ENCODE peak calls at places on chromosomes 4 and X, in five cellular contexts. One of them, this sample, is unnamed.

GRCh38 chr4:76762136-76763130 is 135.5 kb downstream of the SOWAHB start:
- DNase-seq in posterior cingulate gyrus: no peak
- DNase-seq in ureter: no peak
- DNase-seq in EH: no peak
- DNase-seq in H4: no peak
- DNase-seq in this sample: no peak

GRCh38 chr4:155478336-155478825 is 101.6 kb upstream of the MAP9 start:
- DNase-seq in posterior cingulate gyrus: no peak
- DNase-seq in ureter: no peak
- DNase-seq in EH: peak
- DNase-seq in H4: no peak
- DNase-seq in this sample: no peak

GRCh38 chr4:116838609-116839008 is 246.8 kb downstream of the TRAM1L1 start:
- DNase-seq in posterior cingulate gyrus: no peak
- DNase-seq in ureter: no peak
- DNase-seq in EH: no peak
- DNase-seq in H4: no peak
- DNase-seq in this sample: no peak

GRCh38 chr4:122728781-122729330 is 3.6 kb upstream of the BBS12 start:
- DNase-seq in posterior cingulate gyrus: no peak
- DNase-seq in ureter: no peak
- DNase-seq in EH: peak
- DNase-seq in H4: no peak
- DNase-seq in this sample: no peak

GRCh38 chr4:55363618-55364420 is 17.8 kb downstream of the SRD5A3 start:
- DNase-seq in posterior cingulate gyrus: peak
- DNase-seq in ureter: no peak
- DNase-seq in EH: no peak
- DNase-seq in H4: no peak
- DNase-seq in this sample: no peak

GRCh38 chr4:120720354-120720753 is 202.2 kb downstream of the PRDM5 start:
- DNase-seq in posterior cingulate gyrus: no peak
- DNase-seq in ureter: no peak
- DNase-seq in EH: no peak
- DNase-seq in H4: no peak
- DNase-seq in this sample: no peak

GRCh38 chr4:43251760-43252317 is 359.3 kb downstream of the GRXCR1 start:
- DNase-seq in posterior cingulate gyrus: no peak
- DNase-seq in ureter: no peak
- DNase-seq in EH: no peak
- DNase-seq in H4: no peak
- DNase-seq in this sample: no peak

GRCh38 chr4:66372706-66373105 is 702.4 kb upstream of the EPHA5 start:
- DNase-seq in posterior cingulate gyrus: no peak
- DNase-seq in ureter: no peak
- DNase-seq in EH: peak
- DNase-seq in H4: no peak
- DNase-seq in this sample: no peak

GRCh38 chr4:147891476-147892115 is 159.7 kb downstream of the ARHGAP10 start:
- DNase-seq in posterior cingulate gyrus: peak
- DNase-seq in ureter: no peak
- DNase-seq in EH: no peak
- DNase-seq in H4: no peak
- DNase-seq in this sample: no peak

GRCh38 chr4:24965627-24966026 is 52.8 kb upstream of the CCDC149 start:
- DNase-seq in posterior cingulate gyrus: no peak
- DNase-seq in ureter: no peak
- DNase-seq in EH: no peak
- DNase-seq in H4: no peak
- DNase-seq in this sample: no peak

GRCh38 chrX:55111578-55112254 is 22.9 kb downstream of the PAGE2 start:
- DNase-seq in posterior cingulate gyrus: no peak
- DNase-seq in ureter: no peak
- DNase-seq in EH: no peak
- DNase-seq in H4: no peak
- DNase-seq in this sample: peak

GRCh38 chr4:71732706-71733105 is 51.2 kb downstream of the GC start:
- DNase-seq in posterior cingulate gyrus: no peak
- DNase-seq in ureter: no peak
- DNase-seq in EH: peak
- DNase-seq in H4: peak
- DNase-seq in this sample: no peak

GRCh38 chr4:107317596-107317995 is 281.5 kb upstream of the DKK2 start:
- DNase-seq in posterior cingulate gyrus: no peak
- DNase-seq in ureter: no peak
- DNase-seq in EH: peak
- DNase-seq in H4: no peak
- DNase-seq in this sample: no peak

GRCh38 chr4:92121099-92121498 is 182.7 kb upstream of the GRID2 start:
- DNase-seq in posterior cingulate gyrus: no peak
- DNase-seq in ureter: no peak
- DNase-seq in EH: no peak
- DNase-seq in H4: peak
- DNase-seq in this sample: no peak

GRCh38 chr4:140078366-140078765 is 75.6 kb downstream of the MAML3 start:
- DNase-seq in posterior cingulate gyrus: no peak
- DNase-seq in ureter: no peak
- DNase-seq in EH: no peak
- DNase-seq in H4: peak
- DNase-seq in this sample: no peak

GRCh38 chrX:150565551-150565950 is 2.9 kb upstream of the MTM1 start:
- DNase-seq in posterior cingulate gyrus: peak
- DNase-seq in ureter: no peak
- DNase-seq in EH: no peak
- DNase-seq in H4: no peak
- DNase-seq in this sample: no peak

GRCh38 chr4:21953653-21954052 is 5.1 kb upstream of the KCNIP4 start:
- DNase-seq in posterior cingulate gyrus: no peak
- DNase-seq in ureter: no peak
- DNase-seq in EH: no peak
- DNase-seq in H4: no peak
- DNase-seq in this sample: no peak

GRCh38 chrX:100674705-100675104 is 30.7 kb downstream of the SRPX2 start:
- DNase-seq in posterior cingulate gyrus: no peak
- DNase-seq in ureter: no peak
- DNase-seq in EH: no peak
- DNase-seq in H4: no peak
- DNase-seq in this sample: no peak

GRCh38 chrX:10166731-10167149 is 10.0 kb downstream of the CLCN4 start:
- DNase-seq in posterior cingulate gyrus: no peak
- DNase-seq in ureter: no peak
- DNase-seq in EH: no peak
- DNase-seq in H4: peak
- DNase-seq in this sample: no peak

GRCh38 chrX:71216446-71216845 is 6.6 kb upstream of the GJB1 start:
- DNase-seq in posterior cingulate gyrus: no peak
- DNase-seq in ureter: no peak
- DNase-seq in EH: no peak
- DNase-seq in H4: no peak
- DNase-seq in this sample: no peak

GRCh38 chr4:8211737-8212581 is 12.9 kb downstream of the SH3TC1 start:
- DNase-seq in posterior cingulate gyrus: peak
- DNase-seq in ureter: no peak
- DNase-seq in EH: no peak
- DNase-seq in H4: no peak
- DNase-seq in this sample: no peak

GRCh38 chrX:1035206-1035605 is 177.2 kb downstream of the CRLF2 start:
- DNase-seq in posterior cingulate gyrus: no peak
- DNase-seq in ureter: no peak
- DNase-seq in EH: no peak
- DNase-seq in H4: no peak
- DNase-seq in this sample: no peak

GRCh38 chr4:15656038-15656470 is 897 bp upstream of the FBXL5 start:
- DNase-seq in posterior cingulate gyrus: no peak
- DNase-seq in ureter: no peak
- DNase-seq in EH: no peak
- DNase-seq in H4: no peak
- DNase-seq in this sample: no peak

GRCh38 chrX:16695079-16695676 is 17.3 kb downstream of the CTPS2 start:
- DNase-seq in posterior cingulate gyrus: peak
- DNase-seq in ureter: peak
- DNase-seq in EH: peak
- DNase-seq in H4: peak
- DNase-seq in this sample: no peak

GRCh38 chr4:143555676-143556075 is 42.2 kb downstream of the SMARCA5 start:
- DNase-seq in posterior cingulate gyrus: no peak
- DNase-seq in ureter: no peak
- DNase-seq in EH: no peak
- DNase-seq in H4: no peak
- DNase-seq in this sample: no peak

GRCh38 chrX:16148896-16149295 is 18.4 kb upstream of the MAGEB17 start:
- DNase-seq in posterior cingulate gyrus: no peak
- DNase-seq in ureter: no peak
- DNase-seq in EH: no peak
- DNase-seq in H4: peak
- DNase-seq in this sample: no peak

GRCh38 chr4:17447675-17448298 is 64.1 kb downstream of the QDPR start:
- DNase-seq in posterior cingulate gyrus: no peak
- DNase-seq in ureter: peak
- DNase-seq in EH: peak
- DNase-seq in H4: peak
- DNase-seq in this sample: no peak

GRCh38 chr4:48778431-48779094 is 1.5 kb downstream of the FRYL start:
- DNase-seq in posterior cingulate gyrus: no peak
- DNase-seq in ureter: no peak
- DNase-seq in EH: peak
- DNase-seq in H4: peak
- DNase-seq in this sample: no peak

GRCh38 chrX:87895421-87895820 is 377.8 kb downstream of the KLHL4 start:
- DNase-seq in posterior cingulate gyrus: no peak
- DNase-seq in ureter: no peak
- DNase-seq in EH: no peak
- DNase-seq in H4: no peak
- DNase-seq in this sample: no peak

This sample was measured in chondrocyte.